ENCODE peak calls at places on chromosomes 5 and 9, in nine cellular contexts. F is A673, E is endothelial cell of umbilical vein, P is left lung, G is GM23338, J is cardiac muscle cell, Y is mammary epithelial cell, D is Peyer's patch, K is fibroblast of lung. I is an unnamed sample. For H3K4me1, the result is how much of the 10 kb centered on the place peaks cover.

GRCh38 chr9:13598738-13599137 is 319.2 kb upstream of the MPDZ start:
- DNase-seq in F (no peak), E (no peak), P (no peak), G (no peak), J (no peak), Y (no peak), D (no peak), K (no peak), I (no peak)

GRCh38 chr5:84430079-84430478 is 45.4 kb upstream of the EDIL3 start:
- DNase-seq in F (no peak), E (no peak), P (no peak), G (no peak), J (no peak), Y (peak), D (no peak), K (no peak), I (no peak)

GRCh38 chr9:4293293-4293931 is 6.5 kb downstream of the GLIS3 start:
- DNase-seq in F (peak), E (peak), P (no peak), G (no peak), J (peak), Y (peak), D (no peak), K (peak), I (no peak)

GRCh38 chr5:93602261-93603149 is 19.5 kb downstream of the NR2F1 start:
- DNase-seq in F (no peak), E (no peak), P (peak), G (peak), J (no peak), Y (no peak), D (no peak), K (no peak), I (no peak)

GRCh38 chr5:173454381-173454763 is 126.2 kb upstream of the STC2 start:
- DNase-seq in F (peak), E (no peak), P (no peak), G (no peak), J (peak), Y (no peak), D (no peak), K (peak), I (no peak)

GRCh38 chr5:79011219-79011836 is 26.2 kb upstream of the ARSB start:
- DNase-seq in F (no peak), E (no peak), P (no peak), G (peak), J (peak), Y (peak), D (no peak), K (peak), I (no peak)

GRCh38 chr5:175893466-175893865 is 22.1 kb downstream of the CPLX2 start:
- DNase-seq in F (no peak), E (no peak), P (no peak), G (no peak), J (no peak), Y (no peak), D (no peak), K (no peak), I (no peak)

GRCh38 chr9:7176574-7176973 is 418.8 kb downstream of the KDM4C start:
- DNase-seq in F (no peak), E (no peak), P (no peak), G (no peak), J (no peak), Y (no peak), D (no peak), K (no peak), I (no peak)

GRCh38 chr5:65332591-65332990 is 149.1 kb downstream of the ADAMTS6 start:
- DNase-seq in F (no peak), E (no peak), P (no peak), G (no peak), J (no peak), Y (no peak), D (no peak), K (no peak), I (no peak)

GRCh38 chr5:134555889-134556311 is 30.4 kb downstream of the JADE2 start:
- DNase-seq in F (peak), E (peak), P (peak), G (peak), J (peak), Y (peak), D (peak), K (peak), I (peak)

GRCh38 chr5:14958196-14958595 is 86.6 kb upstream of the ANKH start:
- DNase-seq in F (no peak), E (no peak), P (no peak), G (no peak), J (peak), Y (peak), D (no peak), K (peak), I (no peak)

GRCh38 chr5:1722877-1723276 is 76.8 kb downstream of the MRPL36 start:
- DNase-seq in F (no peak), E (no peak), P (no peak), G (no peak), J (no peak), Y (no peak), D (no peak), K (no peak), I (no peak)

GRCh38 chr9:5688109-5688508 is 59.2 kb downstream of the RIC1 start:
- DNase-seq in F (peak), E (peak), P (no peak), G (no peak), J (peak), Y (no peak), D (no peak), K (peak), I (no peak)

GRCh38 chr9:98637381-98637780 is 71.4 kb downstream of the GABBR2 start:
- DNase-seq in F (no peak), E (no peak), P (no peak), G (no peak), J (no peak), Y (peak), D (no peak), K (no peak), I (no peak)

GRCh38 chr9:3888496-3888858 is 362.7 kb upstream of the RFX3 start:
- DNase-seq in F (no peak), E (no peak), P (no peak), G (no peak), J (no peak), Y (no peak), D (no peak), K (no peak), I (no peak)

GRCh38 chr9:89470239-89470638 is 27.7 kb downstream of the SEMA4D start:
- DNase-seq in F (no peak), E (no peak), P (no peak), G (peak), J (no peak), Y (no peak), D (no peak), K (peak), I (no peak)

GRCh38 chr5:71782771-71783770 is 64.0 kb downstream of the CARTPT start:
- DNase-seq in F (peak), E (peak), P (no peak), G (peak), J (peak), Y (peak), D (peak), K (peak), I (peak)

GRCh38 chr9:133429641-133430161 is 7.5 kb downstream of the ADAMTS13 start:
- DNase-seq in F (no peak), E (peak), P (no peak), G (peak), J (peak), Y (no peak), D (peak), K (no peak), I (no peak)

GRCh38 chr9:90022474-90022873 is 417.7 kb downstream of the GADD45G start:
- DNase-seq in F (no peak), E (no peak), P (no peak), G (no peak), J (no peak), Y (peak), D (no peak), K (no peak), I (no peak)

GRCh38 chr5:130168211-130168610 is 263.9 kb downstream of the CHSY3 start:
- DNase-seq in F (peak), E (no peak), P (no peak), G (no peak), J (peak), Y (no peak), D (no peak), K (peak), I (no peak)

GRCh38 chr5:95032801-95033200 is 252.1 kb downstream of the MCTP1 start:
- DNase-seq in F (no peak), E (peak), P (no peak), G (no peak), J (no peak), Y (no peak), D (no peak), K (no peak), I (no peak)
- H3K4me1 ChIP-seq in F (under half), E (under half), P (under half), G (under half), J (under half), Y (under half), D (under half), K (under half), I (under half)

DNA sequence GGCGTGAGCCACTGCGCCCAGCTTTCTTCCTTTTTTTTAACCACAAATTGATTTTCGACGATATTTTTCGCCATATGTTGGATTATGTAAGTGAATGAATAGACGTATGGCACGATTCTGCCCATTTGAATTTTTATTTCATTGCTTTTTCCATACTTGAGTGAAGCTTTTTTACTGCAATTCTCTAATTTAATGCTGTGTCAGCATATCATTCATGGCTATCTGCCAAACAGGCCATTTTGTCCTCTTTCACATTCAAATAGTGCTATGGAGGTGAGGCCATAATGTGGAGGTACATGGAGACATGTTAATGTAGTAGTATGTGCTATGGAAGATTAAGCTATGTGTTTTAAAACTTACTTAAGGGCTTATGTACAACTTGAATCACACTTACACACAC is 152.1 kb upstream of the TUSC1 start:
- DNase-seq in F (no peak), E (no peak), P (no peak), G (no peak), J (no peak), Y (no peak), D (no peak), K (no peak), I (no peak)
- H3K4me1 ChIP-seq in F (under half), E (under half), P (under half), G (under half), J (under half), Y (under half), D (under half), K (under half), I (under half)

GRCh38 chr9:114086009-114086408 is 7.9 kb upstream of the AMBP start:
- DNase-seq in F (no peak), E (no peak), P (no peak), G (no peak), J (no peak), Y (no peak), D (no peak), K (no peak), I (no peak)
- H3K4me1 ChIP-seq in F (under half), E (under half), P (under half), G (under half), J (under half), Y (under half), D (under half), K (under half), I (under half)

GRCh38 chr5:119361723-119362122 is 5.9 kb downstream of the TNFAIP8 start:
- DNase-seq in F (no peak), E (no peak), P (no peak), G (no peak), J (no peak), Y (no peak), D (no peak), K (no peak), I (no peak)
- H3K4me1 ChIP-seq in F (under half), E (under half), P (half or more), G (half or more), J (under half), Y (half or more), D (under half), K (under half), I (half or more)

DNA sequence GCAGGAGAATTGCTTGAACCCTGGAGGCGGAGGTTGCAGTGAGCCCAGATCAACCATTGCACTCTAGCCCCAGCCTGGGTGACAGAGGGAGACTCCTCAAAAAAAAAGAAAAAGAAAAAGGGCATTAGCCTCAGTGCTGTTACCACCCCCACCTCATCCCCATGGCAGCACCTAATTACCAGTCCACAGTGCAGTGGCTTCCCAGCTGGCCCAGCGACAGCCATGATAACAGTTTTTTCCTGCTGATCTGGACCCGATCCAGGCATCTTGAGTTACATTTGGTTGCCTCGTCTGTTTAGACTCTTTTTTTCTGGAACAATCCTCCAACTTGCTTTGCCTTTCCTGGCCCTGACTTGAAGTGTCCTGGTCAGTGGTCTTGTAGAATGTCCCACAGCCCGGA is 24.4 kb downstream of the NCS1 start:
- DNase-seq in F (peak), E (no peak), P (no peak), G (no peak), J (no peak), Y (no peak), D (no peak), K (no peak), I (no peak)
- H3K4me1 ChIP-seq in F (under half), E (under half), P (under half), G (under half), J (half or more), Y (half or more), D (under half), K (under half), I (under half)

GRCh38 chr5:142561029-142561428 is 124.9 kb downstream of the FGF1 start:
- DNase-seq in F (no peak), E (no peak), P (no peak), G (no peak), J (no peak), Y (no peak), D (no peak), K (no peak), I (no peak)

GRCh38 chr5:142561486-142562097 is 124.3 kb downstream of the FGF1 start:
- DNase-seq in F (no peak), E (no peak), P (no peak), G (no peak), J (no peak), Y (no peak), D (no peak), K (no peak), I (no peak)
- H3K4me1 ChIP-seq in F (under half), E (under half), P (under half), G (under half), J (under half), Y (under half), D (under half), K (under half), I (under half)

DNA sequence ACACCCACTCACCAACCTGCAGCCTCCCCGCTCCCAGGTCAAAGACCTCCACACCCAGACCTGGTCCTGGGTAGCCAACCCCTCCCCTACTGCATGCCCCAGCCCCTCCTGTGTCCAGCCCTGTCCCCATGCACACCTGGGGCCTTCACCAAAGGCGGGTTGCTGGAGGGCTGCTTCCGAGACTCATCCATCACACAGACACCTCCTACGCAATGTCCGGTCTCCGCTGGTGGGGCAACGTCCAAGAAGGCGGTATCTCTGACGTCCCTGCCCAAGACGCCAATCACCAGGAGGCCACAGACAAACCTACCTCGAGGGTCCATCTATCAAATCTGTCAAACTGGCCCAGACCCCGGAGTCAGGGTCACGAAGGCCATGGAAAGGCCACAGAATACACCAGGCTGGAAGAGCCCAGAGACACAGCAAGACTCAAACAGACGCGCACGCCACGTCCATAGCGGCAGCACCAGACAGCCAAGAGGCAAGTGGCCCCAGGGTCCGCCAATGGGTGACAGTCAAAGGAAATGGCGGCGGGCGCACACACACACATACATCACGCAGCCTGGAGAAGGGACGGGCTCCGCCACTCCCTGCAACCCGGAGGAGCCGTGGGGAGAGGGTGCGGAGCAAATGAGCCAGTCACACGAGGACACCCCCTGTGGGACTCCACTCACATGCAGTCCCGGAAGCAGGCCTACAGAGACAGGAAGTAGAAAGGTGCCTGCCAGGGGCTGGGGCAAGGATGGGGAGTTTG is 10.7 kb downstream of the NACC2 start:
- DNase-seq in F (no peak), E (no peak), P (peak), G (no peak), J (no peak), Y (no peak), D (no peak), K (no peak), I (no peak)
- H3K4me1 ChIP-seq in F (under half), E (under half), P (half or more), G (under half), J (under half), Y (under half), D (under half), K (under half), I (under half)

GRCh38 chr9:37564931-37565330 is 11.2 kb downstream of the FBXO10 start:
- DNase-seq in F (no peak), E (no peak), P (no peak), G (no peak), J (no peak), Y (no peak), D (no peak), K (no peak), I (no peak)

GRCh38 chr9:37566716-37567115 is 9.5 kb downstream of the FBXO10 start:
- DNase-seq in F (no peak), E (no peak), P (no peak), G (no peak), J (no peak), Y (no peak), D (no peak), K (no peak), I (no peak)

GRCh38 chr9:37565661-37566618 is 10.2 kb downstream of the FBXO10 start:
- DNase-seq in F (no peak), E (no peak), P (no peak), G (peak), J (no peak), Y (no peak), D (peak), K (no peak), I (no peak)

GRCh38 chr9:37561682-37562081 is 14.5 kb downstream of the FBXO10 start:
- DNase-seq in F (no peak), E (no peak), P (no peak), G (no peak), J (no peak), Y (no peak), D (no peak), K (no peak), I (no peak)

GRCh38 chr9:37564114-37564513 is 12.1 kb downstream of the FBXO10 start:
- DNase-seq in F (no peak), E (no peak), P (no peak), G (no peak), J (no peak), Y (no peak), D (no peak), K (no peak), I (no peak)
- H3K4me1 ChIP-seq in F (under half), E (under half), P (under half), G (under half), J (under half), Y (under half), D (under half), K (under half), I (under half)

GRCh38 chr5:159338143-159338542 is 7.9 kb upstream of the IL12B start:
- DNase-seq in F (no peak), E (no peak), P (no peak), G (no peak), J (no peak), Y (peak), D (no peak), K (no peak), I (no peak)
- H3K4me1 ChIP-seq in F (under half), E (under half), P (under half), G (under half), J (under half), Y (under half), D (under half), K (under half), I (under half)

GRCh38 chr5:167594750-167595149 is 696.7 kb upstream of the WWC1 start:
- DNase-seq in F (no peak), E (no peak), P (no peak), G (no peak), J (no peak), Y (no peak), D (no peak), K (no peak), I (no peak)
- H3K4me1 ChIP-seq in F (under half), E (under half), P (under half), G (under half), J (under half), Y (under half), D (under half), K (under half), I (under half)